ENCODE peak calls at places on chromosomes 6 and 20, in five cellular contexts. L, D, Q, I and K are unnamed samples.
A peak's percentile ranks its signal among the peaks of the same experiment; 100 is the strongest.

GRCh38 chr6:149079911-149080501 is 237.5 kb upstream of the TAB2 start:
- DNase-seq in L (no peak), D (no peak), Q (no peak), I (no peak), K (peak; percentile 36)

GRCh38 chr6:134256862-134257261 is 61.0 kb downstream of the SGK1 start:
- DNase-seq in L (no peak), D (no peak), Q (no peak), I (no peak), K (no peak)

GRCh38 chr6:100138346-100139022 is 144.5 kb upstream of the MCHR2 start:
- DNase-seq in L (no peak), D (no peak), Q (no peak), I (no peak), K (no peak)

GRCh38 chr6:34202329-34203201 is 34.1 kb upstream of the HMGA1 start:
- DNase-seq in L (peak; percentile 50), D (no peak), Q (no peak), I (no peak), K (no peak)

GRCh38 chr6:15447546-15448232 is 201.8 kb downstream of the JARID2 start:
- DNase-seq in L (no peak), D (no peak), Q (no peak), I (no peak), K (no peak)

GRCh38 chr6:131636880-131637792 is at the start of gene ENPP3:
- DNase-seq in L (no peak), D (no peak), Q (no peak), I (no peak), K (no peak)

GRCh38 chr6:54244430-54244829 is 63.8 kb upstream of the TINAG start:
- DNase-seq in L (peak; percentile 22), D (no peak), Q (no peak), I (no peak), K (no peak)

GRCh38 chr6:92790381-92790780 is 629.0 kb downstream of the EPHA7 start:
- DNase-seq in L (peak; percentile 20), D (no peak), Q (no peak), I (no peak), K (no peak)

GRCh38 chr20:18001131-18001921 is 32.5 kb downstream of the MGME1 start:
- DNase-seq in L (peak; percentile 47), D (no peak), Q (no peak), I (no peak), K (no peak)